ENCODE peak calls at places on chromosomes 16 and 17, in seven cellular contexts. One of them, this sample, is unnamed.

GRCh38 chr16:77531741-77532140 is 96.9 kb upstream of the ADAMTS18 start:
- DNase-seq in MM.1S: no peak
- DNase-seq in mucosa of gallbladder: no peak
- DNase-seq in activated naive CD4-positive, alpha-beta T cell treated with Interleukin-2 at 50 U/mL for 16 hours: no peak
- DNase-seq in Calu3: no peak
- DNase-seq in NCI-H1105 treated with DMSO at 0.1 percent for 48 hours: no peak
- DNase-seq in left colon: no peak
- DNase-seq in this sample: no peak

GRCh38 chr17:50818266-50818665 is 17.1 kb upstream of the WFIKKN2 start:
- DNase-seq in MM.1S: no peak
- DNase-seq in mucosa of gallbladder: no peak
- DNase-seq in activated naive CD4-positive, alpha-beta T cell treated with Interleukin-2 at 50 U/mL for 16 hours: no peak
- DNase-seq in Calu3: no peak
- DNase-seq in NCI-H1105 treated with DMSO at 0.1 percent for 48 hours: no peak
- DNase-seq in left colon: no peak
- DNase-seq in this sample: no peak

GRCh38 chr17:62869885-62870580 is 61.9 kb upstream of the MARCHF10 start:
- DNase-seq in MM.1S: peak
- DNase-seq in mucosa of gallbladder: no peak
- DNase-seq in activated naive CD4-positive, alpha-beta T cell treated with Interleukin-2 at 50 U/mL for 16 hours: no peak
- DNase-seq in Calu3: no peak
- DNase-seq in NCI-H1105 treated with DMSO at 0.1 percent for 48 hours: peak
- DNase-seq in left colon: no peak
- DNase-seq in this sample: no peak

GRCh38 chr16:1667271-1667670 is 10.8 kb upstream of the JPT2 start:
- DNase-seq in MM.1S: no peak
- DNase-seq in mucosa of gallbladder: no peak
- DNase-seq in activated naive CD4-positive, alpha-beta T cell treated with Interleukin-2 at 50 U/mL for 16 hours: no peak
- DNase-seq in Calu3: no peak
- DNase-seq in NCI-H1105 treated with DMSO at 0.1 percent for 48 hours: no peak
- DNase-seq in left colon: no peak
- DNase-seq in this sample: no peak

GRCh38 chr17:80474231-80474932 is 2.0 kb downstream of the NPTX1 start:
- DNase-seq in MM.1S: no peak
- DNase-seq in mucosa of gallbladder: no peak
- DNase-seq in activated naive CD4-positive, alpha-beta T cell treated with Interleukin-2 at 50 U/mL for 16 hours: no peak
- DNase-seq in Calu3: no peak
- DNase-seq in NCI-H1105 treated with DMSO at 0.1 percent for 48 hours: peak
- DNase-seq in left colon: no peak
- DNase-seq in this sample: no peak

GRCh38 chr16:84103678-84104077 is 13.1 kb downstream of the MBTPS1 start:
- DNase-seq in MM.1S: no peak
- DNase-seq in mucosa of gallbladder: no peak
- DNase-seq in activated naive CD4-positive, alpha-beta T cell treated with Interleukin-2 at 50 U/mL for 16 hours: no peak
- DNase-seq in Calu3: no peak
- DNase-seq in NCI-H1105 treated with DMSO at 0.1 percent for 48 hours: no peak
- DNase-seq in left colon: no peak
- DNase-seq in this sample: no peak

GRCh38 chr16:16151315-16151714 is 72.0 kb downstream of the ABCC6 start:
- DNase-seq in MM.1S: no peak
- DNase-seq in mucosa of gallbladder: no peak
- DNase-seq in activated naive CD4-positive, alpha-beta T cell treated with Interleukin-2 at 50 U/mL for 16 hours: no peak
- DNase-seq in Calu3: no peak
- DNase-seq in NCI-H1105 treated with DMSO at 0.1 percent for 48 hours: no peak
- DNase-seq in left colon: no peak
- DNase-seq in this sample: no peak

GRCh38 chr17:71412803-71413202 is 708.0 kb upstream of the SOX9 start:
- DNase-seq in MM.1S: no peak
- DNase-seq in mucosa of gallbladder: no peak
- DNase-seq in activated naive CD4-positive, alpha-beta T cell treated with Interleukin-2 at 50 U/mL for 16 hours: no peak
- DNase-seq in Calu3: peak
- DNase-seq in NCI-H1105 treated with DMSO at 0.1 percent for 48 hours: no peak
- DNase-seq in left colon: no peak
- DNase-seq in this sample: no peak

GRCh38 chr16:10616744-10617640 is 36.6 kb upstream of the EMP2 start:
- DNase-seq in MM.1S: no peak
- DNase-seq in mucosa of gallbladder: peak
- DNase-seq in activated naive CD4-positive, alpha-beta T cell treated with Interleukin-2 at 50 U/mL for 16 hours: no peak
- DNase-seq in Calu3: peak
- DNase-seq in NCI-H1105 treated with DMSO at 0.1 percent for 48 hours: peak
- DNase-seq in left colon: peak
- DNase-seq in this sample: no peak

GRCh38 chr17:48629411-48629759 is 3.2 kb upstream of the HOXB9 start:
- DNase-seq in MM.1S: no peak
- DNase-seq in mucosa of gallbladder: no peak
- DNase-seq in activated naive CD4-positive, alpha-beta T cell treated with Interleukin-2 at 50 U/mL for 16 hours: no peak
- DNase-seq in Calu3: no peak
- DNase-seq in NCI-H1105 treated with DMSO at 0.1 percent for 48 hours: no peak
- DNase-seq in left colon: peak
- DNase-seq in this sample: no peak

GRCh38 chr16:27225536-27226360 is 22.4 kb downstream of the KDM8 start:
- DNase-seq in MM.1S: peak
- DNase-seq in mucosa of gallbladder: peak
- DNase-seq in activated naive CD4-positive, alpha-beta T cell treated with Interleukin-2 at 50 U/mL for 16 hours: no peak
- DNase-seq in Calu3: no peak
- DNase-seq in NCI-H1105 treated with DMSO at 0.1 percent for 48 hours: peak
- DNase-seq in left colon: peak
- DNase-seq in this sample: no peak

GRCh38 chr17:42016411-42016831 is 818 bp downstream of the DNAJC7 start:
- DNase-seq in MM.1S: peak
- DNase-seq in mucosa of gallbladder: no peak
- DNase-seq in activated naive CD4-positive, alpha-beta T cell treated with Interleukin-2 at 50 U/mL for 16 hours: peak
- DNase-seq in Calu3: no peak
- DNase-seq in NCI-H1105 treated with DMSO at 0.1 percent for 48 hours: no peak
- DNase-seq in left colon: no peak
- DNase-seq in this sample: no peak

GRCh38 chr17:64998436-64999190 is 57.9 kb downstream of the GNA13 start:
- DNase-seq in MM.1S: no peak
- DNase-seq in mucosa of gallbladder: no peak
- DNase-seq in activated naive CD4-positive, alpha-beta T cell treated with Interleukin-2 at 50 U/mL for 16 hours: no peak
- DNase-seq in Calu3: no peak
- DNase-seq in NCI-H1105 treated with DMSO at 0.1 percent for 48 hours: no peak
- DNase-seq in left colon: no peak
- DNase-seq in this sample: no peak

GRCh38 chr16:11700264-11701029 is 32.2 kb downstream of the SNN start:
- DNase-seq in MM.1S: no peak
- DNase-seq in mucosa of gallbladder: no peak
- DNase-seq in activated naive CD4-positive, alpha-beta T cell treated with Interleukin-2 at 50 U/mL for 16 hours: no peak
- DNase-seq in Calu3: no peak
- DNase-seq in NCI-H1105 treated with DMSO at 0.1 percent for 48 hours: no peak
- DNase-seq in left colon: no peak
- DNase-seq in this sample: no peak

GRCh38 chr17:16440814-16441629 is 25.7 kb downstream of the TRPV2 start:
- DNase-seq in MM.1S: no peak
- DNase-seq in mucosa of gallbladder: no peak
- DNase-seq in activated naive CD4-positive, alpha-beta T cell treated with Interleukin-2 at 50 U/mL for 16 hours: no peak
- DNase-seq in Calu3: no peak
- DNase-seq in NCI-H1105 treated with DMSO at 0.1 percent for 48 hours: no peak
- DNase-seq in left colon: no peak
- DNase-seq in this sample: no peak

GRCh38 chr17:54903375-54903774 is 2.7 kb downstream of the TOM1L1 start:
- DNase-seq in MM.1S: no peak
- DNase-seq in mucosa of gallbladder: peak
- DNase-seq in activated naive CD4-positive, alpha-beta T cell treated with Interleukin-2 at 50 U/mL for 16 hours: no peak
- DNase-seq in Calu3: peak
- DNase-seq in NCI-H1105 treated with DMSO at 0.1 percent for 48 hours: no peak
- DNase-seq in left colon: no peak
- DNase-seq in this sample: no peak

GRCh38 chr17:64232466-64233262 is 30.4 kb downstream of the TEX2 start:
- DNase-seq in MM.1S: no peak
- DNase-seq in mucosa of gallbladder: no peak
- DNase-seq in activated naive CD4-positive, alpha-beta T cell treated with Interleukin-2 at 50 U/mL for 16 hours: no peak
- DNase-seq in Calu3: no peak
- DNase-seq in NCI-H1105 treated with DMSO at 0.1 percent for 48 hours: no peak
- DNase-seq in left colon: no peak
- DNase-seq in this sample: no peak

GRCh38 chr17:70169707-70170597 is 620 bp downstream of the KCNJ2 start:
- DNase-seq in MM.1S: no peak
- DNase-seq in mucosa of gallbladder: peak
- DNase-seq in activated naive CD4-positive, alpha-beta T cell treated with Interleukin-2 at 50 U/mL for 16 hours: no peak
- DNase-seq in Calu3: no peak
- DNase-seq in NCI-H1105 treated with DMSO at 0.1 percent for 48 hours: no peak
- DNase-seq in left colon: no peak
- DNase-seq in this sample: no peak

GRCh38 chr16:11597268-11597690 is 10.6 kb upstream of the LITAF start:
- DNase-seq in MM.1S: no peak
- DNase-seq in mucosa of gallbladder: no peak
- DNase-seq in activated naive CD4-positive, alpha-beta T cell treated with Interleukin-2 at 50 U/mL for 16 hours: no peak
- DNase-seq in Calu3: peak
- DNase-seq in NCI-H1105 treated with DMSO at 0.1 percent for 48 hours: no peak
- DNase-seq in left colon: no peak
- DNase-seq in this sample: no peak

GRCh38 chr17:47203984-47204721 is 5.0 kb upstream of the MYL4 start:
- DNase-seq in MM.1S: peak
- DNase-seq in mucosa of gallbladder: no peak
- DNase-seq in activated naive CD4-positive, alpha-beta T cell treated with Interleukin-2 at 50 U/mL for 16 hours: peak
- DNase-seq in Calu3: no peak
- DNase-seq in NCI-H1105 treated with DMSO at 0.1 percent for 48 hours: no peak
- DNase-seq in left colon: no peak
- DNase-seq in this sample: peak

GRCh38 chr17:15103785-15104184 is 161.3 kb downstream of the PMP22 start:
- DNase-seq in MM.1S: no peak
- DNase-seq in mucosa of gallbladder: no peak
- DNase-seq in activated naive CD4-positive, alpha-beta T cell treated with Interleukin-2 at 50 U/mL for 16 hours: no peak
- DNase-seq in Calu3: no peak
- DNase-seq in NCI-H1105 treated with DMSO at 0.1 percent for 48 hours: no peak
- DNase-seq in left colon: no peak
- DNase-seq in this sample: no peak

GRCh38 chr16:59021751-59022150 is 287.6 kb upstream of the GOT2 start:
- DNase-seq in MM.1S: no peak
- DNase-seq in mucosa of gallbladder: no peak
- DNase-seq in activated naive CD4-positive, alpha-beta T cell treated with Interleukin-2 at 50 U/mL for 16 hours: no peak
- DNase-seq in Calu3: no peak
- DNase-seq in NCI-H1105 treated with DMSO at 0.1 percent for 48 hours: no peak
- DNase-seq in left colon: no peak
- DNase-seq in this sample: no peak

GRCh38 chr17:78010759-78011158 is 52.3 kb downstream of the TNRC6C start:
- DNase-seq in MM.1S: no peak
- DNase-seq in mucosa of gallbladder: no peak
- DNase-seq in activated naive CD4-positive, alpha-beta T cell treated with Interleukin-2 at 50 U/mL for 16 hours: no peak
- DNase-seq in Calu3: no peak
- DNase-seq in NCI-H1105 treated with DMSO at 0.1 percent for 48 hours: no peak
- DNase-seq in left colon: no peak
- DNase-seq in this sample: no peak

GRCh38 chr17:77453613-77454559 is 313.1 kb downstream of the SEC14L1 start:
- DNase-seq in MM.1S: no peak
- DNase-seq in mucosa of gallbladder: peak
- DNase-seq in activated naive CD4-positive, alpha-beta T cell treated with Interleukin-2 at 50 U/mL for 16 hours: peak
- DNase-seq in Calu3: peak
- DNase-seq in NCI-H1105 treated with DMSO at 0.1 percent for 48 hours: peak
- DNase-seq in left colon: peak
- DNase-seq in this sample: no peak

GRCh38 chr17:17492562-17492961 is 3.6 kb downstream of the RASD1 start:
- DNase-seq in MM.1S: no peak
- DNase-seq in mucosa of gallbladder: no peak
- DNase-seq in activated naive CD4-positive, alpha-beta T cell treated with Interleukin-2 at 50 U/mL for 16 hours: no peak
- DNase-seq in Calu3: no peak
- DNase-seq in NCI-H1105 treated with DMSO at 0.1 percent for 48 hours: no peak
- DNase-seq in left colon: peak
- DNase-seq in this sample: no peak

GRCh38 chr16:31350275-31351005 is 4.5 kb upstream of the ITGAX start:
- DNase-seq in MM.1S: no peak
- DNase-seq in mucosa of gallbladder: peak
- DNase-seq in activated naive CD4-positive, alpha-beta T cell treated with Interleukin-2 at 50 U/mL for 16 hours: no peak
- DNase-seq in Calu3: no peak
- DNase-seq in NCI-H1105 treated with DMSO at 0.1 percent for 48 hours: no peak
- DNase-seq in left colon: no peak
- DNase-seq in this sample: peak

GRCh38 chr17:82752371-82753200 is 721 bp downstream of the TBCD start:
- DNase-seq in MM.1S: peak
- DNase-seq in mucosa of gallbladder: no peak
- DNase-seq in activated naive CD4-positive, alpha-beta T cell treated with Interleukin-2 at 50 U/mL for 16 hours: no peak
- DNase-seq in Calu3: peak
- DNase-seq in NCI-H1105 treated with DMSO at 0.1 percent for 48 hours: no peak
- DNase-seq in left colon: no peak
- DNase-seq in this sample: no peak

GRCh38 chr17:45031231-45032149 is 19.9 kb downstream of the DCAKD start:
- DNase-seq in MM.1S: no peak
- DNase-seq in mucosa of gallbladder: no peak
- DNase-seq in activated naive CD4-positive, alpha-beta T cell treated with Interleukin-2 at 50 U/mL for 16 hours: no peak
- DNase-seq in Calu3: no peak
- DNase-seq in NCI-H1105 treated with DMSO at 0.1 percent for 48 hours: no peak
- DNase-seq in left colon: no peak
- DNase-seq in this sample: no peak

GRCh38 chr17:30552994-30553565 is 75.9 kb downstream of the GOSR1 start:
- DNase-seq in MM.1S: no peak
- DNase-seq in mucosa of gallbladder: no peak
- DNase-seq in activated naive CD4-positive, alpha-beta T cell treated with Interleukin-2 at 50 U/mL for 16 hours: no peak
- DNase-seq in Calu3: no peak
- DNase-seq in NCI-H1105 treated with DMSO at 0.1 percent for 48 hours: no peak
- DNase-seq in left colon: no peak
- DNase-seq in this sample: no peak

GRCh38 chr16:85171809-85172464 is 59.7 kb upstream of the CIBAR2 start:
- DNase-seq in MM.1S: no peak
- DNase-seq in mucosa of gallbladder: no peak
- DNase-seq in activated naive CD4-positive, alpha-beta T cell treated with Interleukin-2 at 50 U/mL for 16 hours: no peak
- DNase-seq in Calu3: no peak
- DNase-seq in NCI-H1105 treated with DMSO at 0.1 percent for 48 hours: no peak
- DNase-seq in left colon: no peak
- DNase-seq in this sample: no peak

GRCh38 chr16:19716183-19716582 is 1.8 kb downstream of the KNOP1 start:
- DNase-seq in MM.1S: no peak
- DNase-seq in mucosa of gallbladder: peak
- DNase-seq in activated naive CD4-positive, alpha-beta T cell treated with Interleukin-2 at 50 U/mL for 16 hours: no peak
- DNase-seq in Calu3: peak
- DNase-seq in NCI-H1105 treated with DMSO at 0.1 percent for 48 hours: no peak
- DNase-seq in left colon: no peak
- DNase-seq in this sample: no peak

GRCh38 chr16:88593910-88594309 is 23.7 kb downstream of the ZC3H18 start:
- DNase-seq in MM.1S: no peak
- DNase-seq in mucosa of gallbladder: no peak
- DNase-seq in activated naive CD4-positive, alpha-beta T cell treated with Interleukin-2 at 50 U/mL for 16 hours: no peak
- DNase-seq in Calu3: no peak
- DNase-seq in NCI-H1105 treated with DMSO at 0.1 percent for 48 hours: no peak
- DNase-seq in left colon: no peak
- DNase-seq in this sample: no peak

GRCh38 chr16:67456383-67457140 is 24.4 kb downstream of the ATP6V0D1 start:
- DNase-seq in MM.1S: no peak
- DNase-seq in mucosa of gallbladder: peak
- DNase-seq in activated naive CD4-positive, alpha-beta T cell treated with Interleukin-2 at 50 U/mL for 16 hours: no peak
- DNase-seq in Calu3: no peak
- DNase-seq in NCI-H1105 treated with DMSO at 0.1 percent for 48 hours: no peak
- DNase-seq in left colon: peak
- DNase-seq in this sample: no peak

GRCh38 chr17:19979917-19980770 is 2.5 kb upstream of the AKAP10 start:
- DNase-seq in MM.1S: no peak
- DNase-seq in mucosa of gallbladder: no peak
- DNase-seq in activated naive CD4-positive, alpha-beta T cell treated with Interleukin-2 at 50 U/mL for 16 hours: no peak
- DNase-seq in Calu3: no peak
- DNase-seq in NCI-H1105 treated with DMSO at 0.1 percent for 48 hours: no peak
- DNase-seq in left colon: no peak
- DNase-seq in this sample: no peak

GRCh38 chr16:46908540-46909372 is 24.6 kb downstream of the GPT2 start:
- DNase-seq in MM.1S: peak
- DNase-seq in mucosa of gallbladder: peak
- DNase-seq in activated naive CD4-positive, alpha-beta T cell treated with Interleukin-2 at 50 U/mL for 16 hours: peak
- DNase-seq in Calu3: peak
- DNase-seq in NCI-H1105 treated with DMSO at 0.1 percent for 48 hours: peak
- DNase-seq in left colon: no peak
- DNase-seq in this sample: peak

GRCh38 chr17:63291243-63291642 is 154.9 kb downstream of the CYB561 start:
- DNase-seq in MM.1S: no peak
- DNase-seq in mucosa of gallbladder: no peak
- DNase-seq in activated naive CD4-positive, alpha-beta T cell treated with Interleukin-2 at 50 U/mL for 16 hours: no peak
- DNase-seq in Calu3: no peak
- DNase-seq in NCI-H1105 treated with DMSO at 0.1 percent for 48 hours: no peak
- DNase-seq in left colon: no peak
- DNase-seq in this sample: no peak

GRCh38 chr17:43661699-43662431 is at the start of gene MEOX1:
- DNase-seq in MM.1S: no peak
- DNase-seq in mucosa of gallbladder: no peak
- DNase-seq in activated naive CD4-positive, alpha-beta T cell treated with Interleukin-2 at 50 U/mL for 16 hours: peak
- DNase-seq in Calu3: no peak
- DNase-seq in NCI-H1105 treated with DMSO at 0.1 percent for 48 hours: no peak
- DNase-seq in left colon: no peak
- DNase-seq in this sample: peak

This sample was measured in stimulated activated naive CD8-positive, alpha-beta T cell treated with anti-CD3 and anti-CD28 coated beads, Interleukin-15, amount 100 ng/mL, for 72 hours.